ENCODE peak calls at places on chromosomes 3 and 15, in eight cellular contexts. R is AG10803, Z is cardiac fibroblast, O is IMR-90, B is small intestine, U is fibroblast of the aortic adventitia, D is dorsolateral prefrontal cortex, F is aorta. S is an unnamed sample.

GRCh38 chr15:31435891-31436628 is 109.4 kb downstream of the KLF13 start:
- DNase-seq in R (peak), Z (no peak), O (no peak), B (peak), U (no peak), D (no peak), F (no peak), S (no peak)

GRCh38 chr15:73956276-73957086 is 30.2 kb downstream of the LOXL1 start:
- DNase-seq in R (peak), Z (peak), O (peak), B (no peak), U (peak), D (no peak), F (peak), S (peak)

GRCh38 chr3:10309736-10310135 is 11.2 kb downstream of the SEC13 start:
- DNase-seq in R (no peak), Z (peak), O (peak), B (no peak), U (no peak), D (no peak), F (no peak), S (no peak)

GRCh38 chr15:68578175-68578959 is 426 bp upstream of the CORO2B start:
- DNase-seq in R (peak), Z (peak), O (peak), B (peak), U (peak), D (peak), F (peak), S (peak)

GRCh38 chr3:57729339-57730039 is 26.6 kb upstream of the SLMAP start:
- DNase-seq in R (peak), Z (no peak), O (peak), B (no peak), U (peak), D (no peak), F (no peak), S (no peak)

GRCh38 chr3:1118074-1118473 is 25.2 kb downstream of the CNTN6 start:
- DNase-seq in R (no peak), Z (peak), O (no peak), B (peak), U (peak), D (no peak), F (no peak), S (peak)

GRCh38 chr3:31958721-31959152 is 22.3 kb downstream of the OSBPL10 start:
- DNase-seq in R (no peak), Z (no peak), O (no peak), B (no peak), U (no peak), D (no peak), F (no peak), S (no peak)

GRCh38 chr15:68256675-68257450 is 20.7 kb upstream of the FEM1B start:
- DNase-seq in R (peak), Z (peak), O (peak), B (peak), U (peak), D (peak), F (peak), S (peak)

GRCh38 chr15:77984446-77984861 is 93.1 kb downstream of the TBC1D2B start:
- DNase-seq in R (no peak), Z (no peak), O (no peak), B (no peak), U (no peak), D (no peak), F (peak), S (no peak)

GRCh38 chr15:69881760-69882159 is 216.0 kb downstream of the TLE3 start:
- DNase-seq in R (no peak), Z (no peak), O (no peak), B (no peak), U (no peak), D (peak), F (no peak), S (no peak)

GRCh38 chr3:81760215-81760614 is 1.2 kb downstream of the GBE1 start:
- DNase-seq in R (no peak), Z (no peak), O (no peak), B (peak), U (peak), D (no peak), F (no peak), S (no peak)
- H3K4me3 ChIP-seq in R (peak), Z (peak), O (peak), B (no peak), U (peak), D (no peak), F (peak), S (peak)

GRCh38 chr3:48847586-48848423 is at the start of gene PRKAR2A:
- DNase-seq in R (peak), Z (peak), O (peak), B (peak), U (peak), D (peak), F (peak), S (peak)

GRCh38 chr3:48848816-48849515 is 1.3 kb upstream of the PRKAR2A start:
- DNase-seq in R (no peak), Z (no peak), O (no peak), B (no peak), U (no peak), D (no peak), F (no peak), S (no peak)

GRCh38 chr3:48845170-48845569 is 2.5 kb downstream of the PRKAR2A start:
- DNase-seq in R (peak), Z (no peak), O (no peak), B (no peak), U (peak), D (no peak), F (no peak), S (no peak)

GRCh38 chr3:48851407-48851806 is 3.7 kb upstream of the PRKAR2A start:
- DNase-seq in R (no peak), Z (peak), O (peak), B (no peak), U (peak), D (peak), F (no peak), S (peak)

DNA sequence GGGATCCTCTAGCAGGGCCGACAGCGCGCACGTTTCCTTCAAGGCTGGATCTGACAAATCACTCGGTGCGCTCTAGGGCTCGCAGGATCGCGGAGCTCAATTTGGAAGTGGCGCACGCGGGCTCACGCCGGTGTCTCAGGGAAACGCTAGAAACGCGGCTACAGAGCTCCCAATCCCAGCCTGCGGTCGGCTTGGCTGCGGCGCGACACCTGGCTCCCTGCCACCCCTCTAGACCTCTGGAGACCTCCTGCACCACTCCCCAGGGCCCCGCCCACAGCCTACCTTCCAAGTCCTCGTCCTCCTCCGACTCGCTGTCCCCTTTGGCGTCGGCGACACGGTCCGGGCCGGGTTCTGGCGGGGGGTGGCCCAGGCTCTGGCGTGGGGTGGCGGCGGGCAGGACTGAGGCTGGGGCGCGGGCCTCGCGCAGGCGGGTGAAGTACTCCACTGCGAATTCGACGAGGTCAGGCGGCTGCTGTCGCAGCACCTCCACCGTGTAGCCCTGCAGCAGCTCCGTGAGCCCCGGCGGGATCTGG is 555 bp downstream of the PRKAR2A start:
- DNase-seq in R (peak), Z (peak), O (peak), B (peak), U (peak), D (peak), F (peak), S (peak)
- H3K4me3 ChIP-seq in R (peak), Z (peak), O (peak), B (peak), U (peak), D (peak), F (peak), S (peak)

GRCh38 chr3:183555541-183556081 is at the start of gene KLHL6:
- DNase-seq in R (no peak), Z (peak), O (no peak), B (peak), U (no peak), D (no peak), F (peak), S (no peak)

GRCh38 chr3:183551930-183552329 is 3.6 kb downstream of the KLHL6 start:
- DNase-seq in R (no peak), Z (no peak), O (no peak), B (no peak), U (no peak), D (no peak), F (no peak), S (no peak)

GRCh38 chr3:183553263-183554026 is 2.1 kb downstream of the KLHL6 start:
- DNase-seq in R (no peak), Z (no peak), O (no peak), B (no peak), U (no peak), D (no peak), F (no peak), S (no peak)

GRCh38 chr3:183554377-183554776 is 1.1 kb downstream of the KLHL6 start:
- DNase-seq in R (no peak), Z (no peak), O (no peak), B (no peak), U (no peak), D (no peak), F (no peak), S (no peak)
- H3K4me3 ChIP-seq in R (no peak), Z (no peak), O (no peak), B (peak), U (no peak), D (no peak), F (no peak), S (no peak)

DNA sequence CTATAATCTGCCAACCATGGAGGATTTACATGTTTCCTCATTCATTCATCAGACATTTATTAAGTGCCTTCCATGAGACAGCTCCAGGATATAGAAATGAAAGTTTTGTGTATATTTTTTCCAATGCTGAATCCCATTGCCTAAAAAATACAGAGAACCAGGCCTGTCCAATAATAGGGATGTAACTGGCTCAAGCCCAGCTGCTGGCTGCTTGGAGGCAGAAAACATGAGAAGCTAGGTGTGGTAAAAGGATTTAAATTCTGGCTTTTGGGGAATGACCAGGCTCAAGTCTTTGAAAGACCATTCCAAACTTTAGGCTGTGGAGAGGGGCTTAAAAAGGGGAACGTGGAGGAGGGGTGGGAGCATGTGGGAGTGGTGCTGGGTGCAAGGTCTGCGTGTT is 41.5 kb downstream of the RARB start:
- DNase-seq in R (no peak), Z (no peak), O (no peak), B (no peak), U (no peak), D (no peak), F (no peak), S (no peak)
- H3K4me3 ChIP-seq in R (no peak), Z (no peak), O (no peak), B (no peak), U (no peak), D (no peak), F (no peak), S (no peak)

DNA sequence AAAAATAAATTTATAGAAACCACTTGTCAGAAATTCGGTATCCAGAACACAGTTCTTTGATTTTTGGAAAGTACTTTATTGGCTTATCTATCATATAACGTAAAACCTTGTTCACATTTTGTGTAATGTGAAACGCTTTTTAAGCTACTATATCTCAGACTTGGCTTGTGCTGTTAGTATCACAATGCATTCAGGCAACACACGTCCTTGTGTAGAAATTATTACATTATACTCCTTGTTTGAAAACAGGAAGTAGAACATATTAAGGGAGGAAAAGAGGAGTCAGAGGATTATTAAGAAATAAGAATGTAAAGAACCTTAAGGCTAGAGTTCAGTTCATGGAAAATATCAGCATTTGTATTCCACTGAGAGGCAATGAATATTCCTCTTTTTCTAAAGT is 1.6 kb downstream of the DNAJC13 start:
- DNase-seq in R (peak), Z (peak), O (no peak), B (peak), U (peak), D (no peak), F (no peak), S (no peak)
- H3K4me3 ChIP-seq in R (peak), Z (peak), O (peak), B (no peak), U (peak), D (no peak), F (no peak), S (peak)